ENCODE peak calls at places on chromosomes 3 and 15, in nine cellular contexts. One of them, this sample, is unnamed.

GRCh38 chr3:135966349-135966695 is 794 bp downstream of the PPP2R3A start:
- DNase-seq in colonic mucosa: no peak
- DNase-seq in BE2C: peak
- DNase-seq in SK-N-SH: no peak
- DNase-seq in GM12878: no peak
- DNase-seq in testis: peak
- DNase-seq in K562: peak
- DNase-seq in AG10803: no peak
- DNase-seq in AG09309: no peak
- DNase-seq in this sample: no peak

GRCh38 chr3:33915796-33916589 is 117.6 kb downstream of the PDCD6IP start:
- DNase-seq in colonic mucosa: no peak
- DNase-seq in BE2C: peak
- DNase-seq in SK-N-SH: peak
- DNase-seq in GM12878: no peak
- DNase-seq in testis: peak
- DNase-seq in K562: no peak
- DNase-seq in AG10803: no peak
- DNase-seq in AG09309: no peak
- DNase-seq in this sample: no peak

GRCh38 chr3:89145995-89146394 is 38.6 kb downstream of the EPHA3 start:
- DNase-seq in colonic mucosa: no peak
- DNase-seq in BE2C: no peak
- DNase-seq in SK-N-SH: no peak
- DNase-seq in GM12878: no peak
- DNase-seq in testis: no peak
- DNase-seq in K562: no peak
- DNase-seq in AG10803: peak
- DNase-seq in AG09309: peak
- DNase-seq in this sample: no peak

GRCh38 chr15:47326934-47327333 is 390.4 kb upstream of the SEMA6D start:
- DNase-seq in colonic mucosa: no peak
- DNase-seq in BE2C: no peak
- DNase-seq in SK-N-SH: no peak
- DNase-seq in GM12878: no peak
- DNase-seq in testis: no peak
- DNase-seq in K562: no peak
- DNase-seq in AG10803: no peak
- DNase-seq in AG09309: no peak
- DNase-seq in this sample: no peak

GRCh38 chr15:48533982-48534381 is 111.5 kb downstream of the FBN1 start:
- DNase-seq in colonic mucosa: no peak
- DNase-seq in BE2C: peak
- DNase-seq in SK-N-SH: peak
- DNase-seq in GM12878: no peak
- DNase-seq in testis: no peak
- DNase-seq in K562: no peak
- DNase-seq in AG10803: no peak
- DNase-seq in AG09309: no peak
- DNase-seq in this sample: no peak

GRCh38 chr15:85582076-85582718 is 201.8 kb downstream of the AKAP13 start:
- DNase-seq in colonic mucosa: peak
- DNase-seq in BE2C: no peak
- DNase-seq in SK-N-SH: no peak
- DNase-seq in GM12878: peak
- DNase-seq in testis: no peak
- DNase-seq in K562: no peak
- DNase-seq in AG10803: peak
- DNase-seq in AG09309: no peak
- DNase-seq in this sample: no peak

GRCh38 chr3:132730891-132731580 is 8.8 kb upstream of the NPHP3 start:
- DNase-seq in colonic mucosa: no peak
- DNase-seq in BE2C: peak
- DNase-seq in SK-N-SH: peak
- DNase-seq in GM12878: no peak
- DNase-seq in testis: no peak
- DNase-seq in K562: no peak
- DNase-seq in AG10803: peak
- DNase-seq in AG09309: peak
- DNase-seq in this sample: no peak

GRCh38 chr3:147368151-147368550 is 38.2 kb downstream of the ZIC4 start:
- DNase-seq in colonic mucosa: no peak
- DNase-seq in BE2C: no peak
- DNase-seq in SK-N-SH: no peak
- DNase-seq in GM12878: no peak
- DNase-seq in testis: no peak
- DNase-seq in K562: no peak
- DNase-seq in AG10803: no peak
- DNase-seq in AG09309: no peak
- DNase-seq in this sample: no peak

GRCh38 chr3:122594025-122594424 is 16.6 kb downstream of the PARP15 start:
- DNase-seq in colonic mucosa: no peak
- DNase-seq in BE2C: no peak
- DNase-seq in SK-N-SH: no peak
- DNase-seq in GM12878: no peak
- DNase-seq in testis: no peak
- DNase-seq in K562: no peak
- DNase-seq in AG10803: no peak
- DNase-seq in AG09309: no peak
- DNase-seq in this sample: no peak

GRCh38 chr3:112111785-112112402 is 21.2 kb downstream of the GCSAM start:
- DNase-seq in colonic mucosa: peak
- DNase-seq in BE2C: peak
- DNase-seq in SK-N-SH: peak
- DNase-seq in GM12878: no peak
- DNase-seq in testis: peak
- DNase-seq in K562: peak
- DNase-seq in AG10803: peak
- DNase-seq in AG09309: no peak
- DNase-seq in this sample: peak

GRCh38 chr3:177842302-177842701 is 645.0 kb upstream of the TBL1XR1 start:
- DNase-seq in colonic mucosa: no peak
- DNase-seq in BE2C: no peak
- DNase-seq in SK-N-SH: no peak
- DNase-seq in GM12878: no peak
- DNase-seq in testis: no peak
- DNase-seq in K562: no peak
- DNase-seq in AG10803: no peak
- DNase-seq in AG09309: no peak
- DNase-seq in this sample: no peak

GRCh38 chr3:36696799-36697198 is 67.6 kb downstream of the DCLK3 start:
- DNase-seq in colonic mucosa: no peak
- DNase-seq in BE2C: peak
- DNase-seq in SK-N-SH: peak
- DNase-seq in GM12878: no peak
- DNase-seq in testis: no peak
- DNase-seq in K562: no peak
- DNase-seq in AG10803: no peak
- DNase-seq in AG09309: no peak
- DNase-seq in this sample: no peak

GRCh38 chr3:36695769-36696137 is 68.6 kb downstream of the DCLK3 start:
- DNase-seq in colonic mucosa: no peak
- DNase-seq in BE2C: no peak
- DNase-seq in SK-N-SH: no peak
- DNase-seq in GM12878: no peak
- DNase-seq in testis: no peak
- DNase-seq in K562: no peak
- DNase-seq in AG10803: peak
- DNase-seq in AG09309: peak
- DNase-seq in this sample: no peak

GRCh38 chr3:36695113-36695768 is 69.1 kb downstream of the DCLK3 start:
- DNase-seq in colonic mucosa: no peak
- DNase-seq in BE2C: no peak
- DNase-seq in SK-N-SH: no peak
- DNase-seq in GM12878: no peak
- DNase-seq in testis: no peak
- DNase-seq in K562: no peak
- DNase-seq in AG10803: no peak
- DNase-seq in AG09309: no peak
- DNase-seq in this sample: no peak

GRCh38 chr3:36698314-36698713 is 66.0 kb downstream of the DCLK3 start:
- DNase-seq in colonic mucosa: no peak
- DNase-seq in BE2C: no peak
- DNase-seq in SK-N-SH: no peak
- DNase-seq in GM12878: no peak
- DNase-seq in testis: no peak
- DNase-seq in K562: no peak
- DNase-seq in AG10803: no peak
- DNase-seq in AG09309: no peak
- DNase-seq in this sample: no peak

GRCh38 chr3:36697397-36698001 is 66.9 kb downstream of the DCLK3 start:
- DNase-seq in colonic mucosa: no peak
- DNase-seq in BE2C: peak
- DNase-seq in SK-N-SH: peak
- DNase-seq in GM12878: no peak
- DNase-seq in testis: no peak
- DNase-seq in K562: no peak
- DNase-seq in AG10803: no peak
- DNase-seq in AG09309: no peak
- DNase-seq in this sample: no peak
- TF ChIP-seq CTCF in colonic mucosa: no peak
- TF ChIP-seq CTCF in BE2C: peak
- TF ChIP-seq CTCF in SK-N-SH: peak
- TF ChIP-seq CTCF in GM12878: no peak
- TF ChIP-seq CTCF in testis: no peak
- TF ChIP-seq CTCF in K562: peak
- TF ChIP-seq CTCF in AG10803: peak
- TF ChIP-seq CTCF in AG09309: peak
- TF ChIP-seq CTCF in this sample: no peak

DNA sequence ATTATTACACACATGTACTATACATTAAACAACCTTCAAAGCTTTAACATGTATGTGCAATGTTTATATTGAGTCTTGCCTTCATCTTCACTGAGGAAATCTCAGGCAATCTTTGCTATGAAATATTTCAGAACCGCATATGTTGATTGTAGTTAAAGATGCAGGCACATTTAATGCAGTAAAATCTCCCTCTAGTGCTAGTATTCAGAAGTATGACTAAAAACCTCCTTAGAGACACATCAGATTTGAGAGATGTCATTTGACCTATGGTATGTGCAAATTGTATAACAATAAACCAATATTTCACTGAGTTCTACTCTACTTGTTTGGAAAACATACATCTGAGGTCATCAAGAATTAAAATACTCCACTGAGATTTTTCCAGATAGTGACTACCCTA is 123.8 kb upstream of the C15orf61 start:
- DNase-seq in colonic mucosa: no peak
- DNase-seq in BE2C: no peak
- DNase-seq in SK-N-SH: no peak
- DNase-seq in GM12878: no peak
- DNase-seq in testis: no peak
- DNase-seq in K562: no peak
- DNase-seq in AG10803: no peak
- DNase-seq in AG09309: no peak
- DNase-seq in this sample: no peak
- TF ChIP-seq CTCF in colonic mucosa: no peak
- TF ChIP-seq CTCF in BE2C: no peak
- TF ChIP-seq CTCF in SK-N-SH: peak
- TF ChIP-seq CTCF in GM12878: no peak
- TF ChIP-seq CTCF in testis: no peak
- TF ChIP-seq CTCF in K562: no peak
- TF ChIP-seq CTCF in AG10803: peak
- TF ChIP-seq CTCF in AG09309: no peak
- TF ChIP-seq CTCF in this sample: no peak

DNA sequence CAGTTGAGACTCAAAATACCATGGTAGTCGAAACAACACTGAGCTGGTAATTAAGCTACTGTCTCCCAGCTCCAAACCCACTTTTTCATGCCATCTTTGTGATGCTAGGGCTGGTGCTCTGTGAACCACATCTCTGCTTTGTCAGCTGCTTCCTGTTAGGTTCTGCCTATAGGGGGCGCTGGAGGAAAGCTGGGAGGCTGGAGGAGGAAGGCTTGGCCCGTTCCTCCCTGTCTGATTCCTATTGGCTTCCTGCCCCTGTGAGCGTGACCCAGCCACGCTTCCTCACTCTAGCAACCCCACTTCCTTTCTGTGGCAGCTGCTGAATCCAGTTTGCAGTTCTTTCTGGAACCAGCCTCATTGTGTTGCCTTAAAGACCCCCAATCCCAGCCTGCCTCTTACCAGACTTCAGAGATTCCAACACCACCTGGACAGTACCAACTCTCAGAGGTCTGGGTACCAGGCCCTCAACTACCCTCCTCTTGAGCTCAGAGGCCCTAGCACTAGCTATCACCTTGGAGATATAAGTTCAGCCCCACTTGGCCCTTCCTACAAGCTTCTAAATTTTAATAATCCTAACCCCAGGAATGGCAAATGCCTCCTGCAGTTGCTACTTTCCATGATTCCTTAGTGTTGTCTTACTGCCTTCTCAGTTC is 120.9 kb downstream of the ERC2 start:
- DNase-seq in colonic mucosa: peak
- DNase-seq in BE2C: peak
- DNase-seq in SK-N-SH: peak
- DNase-seq in GM12878: no peak
- DNase-seq in testis: peak
- DNase-seq in K562: peak
- DNase-seq in AG10803: no peak
- DNase-seq in AG09309: no peak
- DNase-seq in this sample: no peak
- TF ChIP-seq CTCF in colonic mucosa: no peak
- TF ChIP-seq CTCF in BE2C: peak
- TF ChIP-seq CTCF in SK-N-SH: peak
- TF ChIP-seq CTCF in GM12878: peak
- TF ChIP-seq CTCF in testis: peak
- TF ChIP-seq CTCF in K562: peak
- TF ChIP-seq CTCF in AG10803: peak
- TF ChIP-seq CTCF in AG09309: peak
- TF ChIP-seq CTCF in this sample: peak

GRCh38 chr3:94098487-94098886 is 35.6 kb downstream of the NSUN3 start:
- DNase-seq in colonic mucosa: no peak
- DNase-seq in BE2C: no peak
- DNase-seq in SK-N-SH: no peak
- DNase-seq in GM12878: no peak
- DNase-seq in testis: no peak
- DNase-seq in K562: no peak
- DNase-seq in AG10803: peak
- DNase-seq in AG09309: no peak
- DNase-seq in this sample: no peak
- TF ChIP-seq CTCF in colonic mucosa: no peak
- TF ChIP-seq CTCF in BE2C: peak
- TF ChIP-seq CTCF in SK-N-SH: no peak
- TF ChIP-seq CTCF in GM12878: no peak
- TF ChIP-seq CTCF in testis: no peak
- TF ChIP-seq CTCF in K562: no peak
- TF ChIP-seq CTCF in AG10803: no peak
- TF ChIP-seq CTCF in AG09309: no peak
- TF ChIP-seq CTCF in this sample: no peak